ENCODE peak calls at places on chromosomes 4 and X, in six cellular contexts. O, T, S, V, Z and A are unnamed samples. For H3K4me1 and H3K9me3, the result is how much of the 10 kb centered on the place peaks cover.

GRCh38 chr4:153448003-153448731 is 18.0 kb upstream of the TMEM131L start:
- DNase-seq in V (no peak), O (peak), S (peak), Z (peak), T (no peak), A (no peak)

GRCh38 chr4:28435346-28435745 is 1574.7 kb downstream of the STIM2 start:
- DNase-seq in S (no peak), Z (no peak), O (no peak), V (no peak), T (no peak), A (no peak)

GRCh38 chr4:138645289-138645688 is 370.3 kb upstream of the NOCT start:
- DNase-seq in V (no peak), S (no peak), Z (no peak), T (no peak), O (peak), A (no peak)

GRCh38 chrX:124818764-124819163 is 472.4 kb downstream of the SH2D1A start:
- DNase-seq in Z (no peak), O (no peak), S (no peak), T (no peak), V (no peak), A (no peak)

GRCh38 chr4:94454405-94454804 is 2.7 kb downstream of the PDLIM5 start:
- DNase-seq in Z (no peak), O (peak), T (no peak), S (peak), V (no peak), A (peak)

GRCh38 chrX:40971736-40972135 is 113.5 kb upstream of the USP9X start:
- DNase-seq in S (no peak), Z (no peak), T (no peak), V (no peak), O (no peak), A (no peak)

GRCh38 chr4:6221296-6221850 is 21.0 kb upstream of the JAKMIP1 start:
- DNase-seq in T (no peak), V (no peak), S (no peak), Z (no peak), O (no peak), A (no peak)

GRCh38 chr4:126839066-126839465 is 793.7 kb upstream of the INTU start:
- DNase-seq in T (no peak), O (peak), S (peak), Z (no peak), V (no peak), A (no peak)

GRCh38 chrX:34734383-34734782 is 77.3 kb upstream of the TMEM47 start:
- DNase-seq in S (peak), V (no peak), O (peak), T (no peak), Z (no peak), A (no peak)

GRCh38 chr4:41432889-41433288 is 105.1 kb upstream of the LIMCH1 start:
- DNase-seq in O (peak), T (peak), Z (no peak), S (peak), V (no peak), A (peak)

GRCh38 chr4:122163301-122163700 is 11.2 kb downstream of the BLTP1 start:
- DNase-seq in Z (no peak), V (no peak), T (no peak), S (no peak), O (no peak), A (no peak)

GRCh38 chr4:8270912-8271815 is 1.6 kb downstream of the HTRA3 start:
- DNase-seq in Z (no peak), V (no peak), O (no peak), T (no peak), S (peak), A (no peak)

GRCh38 chr4:36054750-36055467 is 189.4 kb downstream of the ARAP2 start:
- DNase-seq in T (no peak), Z (no peak), S (no peak), O (peak), V (no peak), A (no peak)

GRCh38 chrX:139191746-139192385 is 338.7 kb upstream of the F9 start:
- DNase-seq in S (no peak), T (no peak), Z (no peak), V (no peak), O (no peak), A (no peak)

GRCh38 chr4:54423066-54423465 is 194.0 kb downstream of the PDGFRA start:
- DNase-seq in O (peak), S (no peak), Z (no peak), V (no peak), T (no peak), A (no peak)

DNA sequence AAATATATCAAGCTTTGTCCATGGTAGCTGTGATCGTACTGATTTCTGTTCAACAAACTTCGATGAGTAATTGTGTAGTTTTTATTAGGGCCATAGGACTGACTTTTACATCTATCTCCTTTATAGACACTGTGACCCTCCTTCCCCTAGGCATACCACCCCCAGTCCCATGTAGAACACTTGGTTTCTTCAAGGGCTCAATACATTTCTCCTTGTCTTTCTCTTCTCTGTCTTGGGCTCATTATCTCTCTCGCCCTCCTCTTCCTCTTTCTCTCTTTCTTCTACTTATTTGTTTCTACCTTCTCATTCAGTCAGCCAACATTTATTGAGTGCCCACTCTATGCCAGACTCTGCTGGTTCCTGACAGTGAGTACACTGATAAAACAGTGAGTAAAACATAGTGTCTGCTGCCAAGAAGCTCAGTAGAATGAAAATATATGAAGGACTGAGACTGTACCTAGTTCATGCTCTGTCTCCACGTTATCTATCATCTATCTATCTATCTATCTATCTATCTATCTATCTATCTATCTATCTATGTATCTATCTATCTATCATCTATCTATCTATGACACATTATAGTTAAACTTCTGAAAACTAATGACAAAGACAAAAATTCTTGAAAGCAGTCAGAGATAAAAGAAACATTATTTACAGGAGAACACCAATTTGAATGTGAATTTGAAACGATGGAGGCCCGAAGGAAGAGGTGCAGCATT is 122.8 kb downstream of the RBMX2 start:
- DNase-seq in Z (no peak), T (no peak), V (no peak), O (no peak), S (no peak), A (no peak)
- H3K4me3 ChIP-seq in Z (peak), T (no peak), V (no peak), O (no peak), S (peak), A (no peak)

DNA sequence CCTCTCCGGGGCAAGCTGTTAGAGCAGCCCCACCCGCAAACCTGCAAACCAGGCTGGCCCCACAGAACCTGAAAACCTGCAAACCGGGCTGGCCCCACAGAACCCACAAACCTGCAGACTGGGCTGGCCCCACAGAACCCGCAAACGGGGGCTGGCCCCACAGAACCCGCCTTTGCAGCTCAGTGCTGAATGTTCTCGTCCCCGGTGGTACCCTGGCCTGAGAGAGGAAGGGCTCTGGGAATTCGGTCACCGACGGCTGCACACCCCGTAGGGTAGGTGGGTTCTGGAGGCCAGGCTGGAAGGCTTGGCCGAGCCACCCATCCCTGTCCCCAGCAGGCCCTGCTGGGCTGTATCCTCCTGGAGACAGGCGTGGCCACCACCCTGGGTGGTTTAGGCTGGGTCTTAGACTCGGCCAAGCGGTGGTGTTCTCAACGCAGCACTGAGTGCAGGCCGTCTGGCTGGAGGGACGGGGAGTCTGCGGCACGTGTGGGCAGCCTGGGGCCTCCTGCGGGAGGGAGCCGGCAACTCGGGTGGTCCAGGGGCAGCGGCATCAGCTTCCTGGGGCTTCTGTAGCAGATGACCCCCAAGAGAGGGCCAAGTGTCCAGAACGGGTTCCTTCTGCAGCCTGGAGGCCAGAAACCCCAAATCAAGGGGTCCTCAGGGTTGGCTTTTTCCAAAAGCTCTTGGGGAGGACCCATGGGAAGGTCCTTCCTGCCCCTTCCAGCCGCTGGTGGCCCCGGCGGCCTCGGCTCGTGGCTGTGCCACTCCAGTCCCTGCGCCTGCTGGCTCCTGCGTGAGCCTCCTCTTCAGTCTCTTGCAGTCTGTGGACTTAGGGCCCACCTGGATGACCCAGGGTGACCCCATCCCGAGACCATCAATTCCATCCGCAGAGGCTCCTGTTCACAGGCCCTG is 15.6 kb downstream of the DOK7 start:
- DNase-seq in Z (no peak), V (no peak), T (no peak), S (no peak), O (no peak), A (no peak)
- H3K4me1 ChIP-seq in Z (under half), V (under half), T (under half), S (under half), O (under half), A (under half)

GRCh38 chr4:56062527-56062926 is 113.8 kb downstream of the CEP135 start:
- DNase-seq in S (no peak), O (no peak), V (no peak), Z (peak), T (no peak), A (no peak)

GRCh38 chr4:56066493-56066892 is 117.7 kb downstream of the CEP135 start:
- DNase-seq in O (no peak), Z (no peak), V (no peak), T (no peak), S (no peak), A (no peak)

GRCh38 chr4:56067826-56068225 is 119.1 kb downstream of the CEP135 start:
- DNase-seq in S (no peak), Z (no peak), T (no peak), O (no peak), V (no peak), A (no peak)
- H3K9me3 ChIP-seq in S (under half), Z (under half), T (under half), O (under half), V (under half), A (under half)

DNA sequence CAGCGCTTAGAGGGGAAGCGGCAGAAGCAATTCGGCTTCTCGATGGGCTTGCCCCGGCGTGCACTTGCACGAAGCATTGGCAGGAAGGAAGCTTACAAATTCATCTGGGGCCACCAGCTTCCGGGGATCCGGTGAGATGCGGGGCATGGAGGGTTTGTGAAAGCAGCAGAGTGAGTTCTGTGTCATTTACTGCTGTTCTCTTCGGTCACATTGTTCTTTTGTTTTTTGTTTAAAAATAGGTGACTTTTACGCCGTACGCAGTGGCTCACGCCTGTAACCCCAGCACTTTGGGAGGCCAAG is 47.0 kb downstream of the ASMT start:
- DNase-seq in T (no peak), S (no peak), O (no peak), Z (no peak), V (no peak), A (no peak)
- H3K4me3 ChIP-seq in T (no peak), S (no peak), O (no peak), Z (no peak), V (no peak), A (no peak)

GRCh38 chrX:2707334-2707760 is 16.3 kb downstream of the CD99 start:
- DNase-seq in V (peak), O (peak), S (peak), T (no peak), Z (peak), A (no peak)

GRCh38 chrX:2708016-2708415 is 16.9 kb downstream of the CD99 start:
- DNase-seq in V (no peak), T (no peak), O (no peak), Z (no peak), S (no peak), A (no peak)

GRCh38 chrX:2703991-2704369 is 12.9 kb downstream of the CD99 start:
- DNase-seq in V (no peak), S (peak), O (peak), T (no peak), Z (no peak), A (peak)

GRCh38 chrX:2705461-2705860 is 14.4 kb downstream of the CD99 start:
- DNase-seq in T (no peak), O (no peak), S (no peak), V (no peak), Z (no peak), A (peak)

DNA sequence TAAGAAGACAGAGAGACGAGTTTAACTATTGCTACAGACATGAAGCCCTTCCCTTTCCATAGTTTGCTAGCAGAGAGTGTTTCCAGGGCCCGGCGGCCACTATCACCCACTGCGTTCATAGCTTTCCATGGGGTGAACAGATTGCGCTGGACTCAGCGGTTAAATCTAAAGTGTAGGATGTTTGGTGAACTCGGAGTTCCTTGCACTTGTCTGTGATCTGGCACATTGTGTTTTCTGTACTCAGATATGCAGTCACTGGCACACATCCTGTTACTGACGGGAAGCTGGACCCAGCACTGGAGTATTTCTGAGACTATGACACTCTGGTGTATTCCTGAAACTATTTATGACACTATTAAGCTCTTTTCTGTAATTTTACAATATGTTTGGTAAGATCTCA is 13.9 kb downstream of the CD99 start:
- DNase-seq in V (peak), O (peak), Z (no peak), S (peak), T (no peak), A (no peak)
- H3K4me1 ChIP-seq in V (half or more), O (under half), Z (under half), S (half or more), T (under half), A (under half)

GRCh38 chrX:155774387-155774786 is 106.8 kb upstream of the VAMP7 start:
- DNase-seq in T (no peak), S (no peak), O (no peak), Z (no peak), V (no peak), A (no peak)

GRCh38 chrX:155778844-155779553 is 102.1 kb upstream of the VAMP7 start:
- DNase-seq in O (no peak), Z (no peak), T (no peak), V (no peak), S (no peak), A (no peak)

GRCh38 chrX:155779831-155780230 is 101.3 kb upstream of the VAMP7 start:
- DNase-seq in S (no peak), O (no peak), Z (no peak), T (no peak), V (no peak), A (no peak)
- H3K9me3 ChIP-seq in S (under half), O (under half), Z (under half), T (under half), V (under half), A (under half)

DNA sequence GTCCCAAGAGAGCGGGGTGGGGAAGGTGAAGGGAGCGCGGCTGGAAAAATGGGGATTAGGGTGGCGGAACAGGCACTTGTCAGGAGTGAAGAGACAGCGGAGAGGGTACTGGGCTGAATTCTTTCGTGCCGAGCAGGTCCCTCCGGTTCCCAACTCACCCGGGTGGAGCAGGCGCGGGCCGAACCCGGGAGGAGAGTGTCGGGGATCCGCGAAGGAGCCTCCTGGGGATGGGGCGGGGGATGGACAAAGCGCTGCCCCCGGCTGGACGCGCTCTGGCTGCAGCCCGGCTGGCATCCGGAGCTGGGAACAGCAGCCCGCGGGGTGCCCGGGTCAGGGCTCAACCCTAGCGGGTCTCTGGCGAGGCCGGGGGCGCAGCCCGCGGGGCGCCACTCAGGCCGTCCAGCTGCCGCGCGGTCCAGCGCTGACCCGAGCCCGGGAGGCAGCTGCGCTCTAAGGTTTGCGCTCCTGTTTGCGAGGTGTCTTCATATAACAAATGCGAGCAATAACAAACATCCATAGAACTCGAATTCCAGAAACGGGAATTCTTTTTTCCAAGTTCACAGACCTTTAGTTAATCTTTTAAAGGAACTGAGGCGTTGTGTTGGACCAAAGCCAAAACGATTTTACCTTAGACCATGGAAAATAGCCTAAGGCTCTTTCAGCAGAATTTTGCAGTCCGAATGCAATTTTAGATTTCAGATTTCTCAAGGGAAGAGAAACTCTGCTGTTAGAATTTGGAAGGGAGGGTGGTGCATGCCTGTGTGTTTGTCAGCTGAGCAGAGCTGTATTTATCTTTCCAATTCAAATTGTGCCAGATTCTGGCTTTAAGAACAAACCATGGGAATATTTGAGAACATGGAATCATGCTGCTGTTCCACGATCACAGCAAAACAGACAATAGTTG is 707 bp downstream of the NPY5R start:
- DNase-seq in O (peak), S (peak), T (no peak), Z (peak), V (no peak), A (peak)
- H3K4me3 ChIP-seq in O (no peak), S (peak), T (peak), Z (no peak), V (peak), A (no peak)